ENCODE peak calls at places on chromosomes 13 and 19, in eight cellular contexts. N, Z, S, U, R, F, T and K are unnamed samples.

GRCh38 chr13:40377783-40378182 is 288.7 kb downstream of the FOXO1 start:
- DNase-seq in S (no peak), U (peak; percentile 80), T (no peak), R (no peak), N (no peak), Z (no peak), F (no peak), K (peak; percentile 78)

GRCh38 chr19:30330266-30330665 is 41.9 kb upstream of the ZNF536 start:
- DNase-seq in F (no peak), T (no peak), U (no peak), Z (no peak), R (no peak), S (no peak), N (no peak), K (no peak)

GRCh38 chr13:46229251-46229650 is 17.5 kb downstream of the LRRC63 start:
- DNase-seq in S (peak; percentile 26), R (no peak), Z (no peak), T (no peak), U (no peak), F (no peak), N (no peak), K (no peak)

GRCh38 chr13:47420012-47420411 is 523.2 kb upstream of the HTR2A start:
- DNase-seq in S (peak; percentile 6), F (no peak), T (no peak), Z (no peak), U (no peak), R (no peak), N (no peak), K (peak; percentile 45)

GRCh38 chr13:49308104-49308875 is 60.6 kb downstream of the CDADC1 start:
- DNase-seq in N (peak; percentile 13), U (peak; percentile 81), Z (no peak), S (no peak), T (no peak), R (peak; percentile 61), F (peak; percentile 86), K (peak; percentile 55)

GRCh38 chr13:57633141-57633949 is 1.8 kb downstream of the PCDH17 start:
- DNase-seq in U (peak; percentile 10), R (peak; percentile 80), F (peak; percentile 26), N (peak; percentile 51), T (no peak), Z (no peak), S (no peak), K (peak; percentile 30)

GRCh38 chr19:13748169-13748884 is 16.0 kb upstream of the MRI1 start:
- DNase-seq in S (peak; percentile 25), F (no peak), U (peak; percentile 53), T (no peak), N (peak; percentile 42), R (no peak), Z (no peak), K (peak; percentile 56)

GRCh38 chr13:28478127-28478526 is 16.8 kb downstream of the FLT1 start:
- DNase-seq in R (no peak), Z (no peak), T (no peak), U (no peak), F (no peak), S (no peak), N (no peak), K (peak; percentile 76)

GRCh38 chr13:24670927-24671326 is 9.3 kb upstream of the ATP12A start:
- DNase-seq in N (no peak), F (no peak), T (peak; percentile 20), R (no peak), U (peak; percentile 23), S (peak; percentile 54), Z (peak; percentile 75), K (no peak)

GRCh38 chr19:13839938-13840750 is 36.8 kb upstream of the NANOS3 start:
- DNase-seq in S (peak; percentile 95), T (no peak), N (peak; percentile 47), R (peak; percentile 95), F (peak; percentile 75), U (peak; percentile 40), Z (no peak), K (peak; percentile 41)

GRCh38 chr13:21837841-21838551 is 167.1 kb downstream of the FGF9 start:
- DNase-seq in U (no peak), F (no peak), T (no peak), N (no peak), S (no peak), R (no peak), Z (no peak), K (no peak)

GRCh38 chr19:49911381-49912145 is 14.9 kb upstream of the IL4I1 start:
- DNase-seq in N (peak; percentile 41), S (no peak), T (no peak), R (no peak), U (peak; percentile 16), F (no peak), Z (no peak), K (no peak)

GRCh38 chr19:18633321-18633720 is 3.5 kb upstream of the KLHL26 start:
- DNase-seq in U (no peak), R (no peak), Z (no peak), T (no peak), S (no peak), F (no peak), N (no peak), K (no peak)

GRCh38 chr19:17952041-17952976 is 14.6 kb upstream of the KCNN1 start:
- DNase-seq in U (no peak), F (no peak), R (no peak), S (no peak), T (no peak), N (no peak), Z (no peak), K (no peak)

GRCh38 chr13:84445776-84446175 is 563.5 kb upstream of the SLITRK1 start:
- DNase-seq in N (no peak), Z (no peak), S (no peak), F (no peak), U (peak; percentile 3), R (no peak), T (no peak), K (no peak)

GRCh38 chr13:49690133-49690989 is 925 bp downstream of the EBPL start:
- DNase-seq in Z (no peak), F (peak; percentile 35), U (peak; percentile 71), R (no peak), T (peak; percentile 12), N (peak; percentile 63), S (peak; percentile 67), K (peak; percentile 68)

GRCh38 chr19:1624458-1624857 is 19.2 kb upstream of the UQCR11 start:
- DNase-seq in F (peak; percentile 55), N (peak; percentile 67), U (peak; percentile 45), R (no peak), Z (peak; percentile 43), S (peak; percentile 35), T (peak; percentile 56), K (peak; percentile 43)

GRCh38 chr19:12543855-12544254 is 7.4 kb downstream of the ZNF564 start:
- DNase-seq in Z (no peak), S (no peak), U (peak; percentile 41), N (no peak), F (no peak), R (no peak), T (no peak), K (peak; percentile 37)

GRCh38 chr19:42018503-42019193 is 24.6 kb upstream of the ATP1A3 start:
- DNase-seq in N (no peak), Z (no peak), S (peak; percentile 23), R (no peak), U (peak; percentile 6), F (no peak), T (no peak), K (peak; percentile 25)

GRCh38 chr19:42021185-42021584 is 27.2 kb upstream of the ATP1A3 start:
- DNase-seq in R (no peak), S (no peak), N (no peak), T (no peak), Z (no peak), F (no peak), U (no peak), K (no peak)

GRCh38 chr19:42022616-42023015 is 28.6 kb upstream of the ATP1A3 start:
- DNase-seq in U (no peak), N (no peak), S (no peak), Z (no peak), F (no peak), R (no peak), T (no peak), K (no peak)

DNA sequence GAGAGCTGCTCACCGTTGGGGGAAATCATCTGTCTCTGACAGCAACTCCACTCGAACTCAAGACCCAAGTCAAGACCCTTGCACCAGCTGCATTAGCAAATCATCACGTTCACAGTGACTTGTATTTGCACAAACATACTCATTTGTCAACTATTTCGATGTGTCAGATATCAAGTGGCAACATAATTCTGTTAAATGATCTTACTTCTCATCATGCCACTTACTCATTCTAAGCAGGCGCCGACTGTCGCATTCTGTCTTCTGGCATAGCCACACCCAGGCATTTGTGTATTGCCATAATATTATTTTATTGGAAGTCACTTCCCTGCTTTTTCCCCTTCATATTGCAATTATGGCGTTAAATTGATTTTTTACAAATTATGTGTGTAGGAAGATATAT is 23.0 kb upstream of the ATP1A3 start:
- DNase-seq in S (peak; percentile 54), T (no peak), N (no peak), U (no peak), R (peak; percentile 17), Z (no peak), F (no peak), K (no peak)
- H3K4me1 ChIP-seq in S (peaks cover 14% of the 10 kb centered on the region), T (no peaks in the 10 kb centered on the region), N (no peaks in the 10 kb centered on the region), U (no peaks in the 10 kb centered on the region), R (no peaks in the 10 kb centered on the region), Z (no peaks in the 10 kb centered on the region), F (no peaks in the 10 kb centered on the region), K (no peaks in the 10 kb centered on the region)

DNA sequence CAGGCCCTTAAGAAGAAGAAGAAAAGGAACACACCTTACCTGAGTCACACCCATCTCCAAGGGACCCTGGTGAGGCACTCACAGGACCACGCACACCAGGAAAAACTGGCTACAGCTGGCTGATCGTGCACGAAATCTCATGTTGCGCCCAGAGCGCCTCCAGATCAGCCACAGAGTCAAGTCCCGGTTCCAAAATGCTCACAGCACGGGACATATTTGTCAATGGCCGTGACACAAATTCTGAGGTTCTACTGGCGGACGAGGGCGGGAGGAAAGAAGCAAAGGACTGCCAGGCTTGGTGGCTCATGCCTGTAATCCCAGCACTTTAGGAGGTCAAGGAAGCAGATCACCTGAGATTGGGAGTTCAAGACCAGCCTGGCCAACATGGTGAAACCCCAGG is 21.5 kb downstream of the SH3GL1 start:
- DNase-seq in R (peak; percentile 44), U (no peak), Z (no peak), S (no peak), F (no peak), T (no peak), N (no peak), K (no peak)
- H3K4me1 ChIP-seq in R (peaks cover 74% of the 10 kb centered on the region), U (peaks cover 29% of the 10 kb centered on the region), Z (peaks cover 63% of the 10 kb centered on the region), S (peaks cover 66% of the 10 kb centered on the region), F (peaks cover 90% of the 10 kb centered on the region), T (peaks cover 38% of the 10 kb centered on the region), N (peaks cover 52% of the 10 kb centered on the region), K (peaks cover 31% of the 10 kb centered on the region)

GRCh38 chr19:39132344-39132969 is 6.9 kb downstream of the PAK4 start:
- DNase-seq in S (no peak), N (peak; percentile 24), R (peak; percentile 75), T (no peak), U (no peak), Z (no peak), F (no peak), K (no peak)
- H3K4me1 ChIP-seq in S (peaks cover 4% of the 10 kb centered on the region), N (peaks cover 30% of the 10 kb centered on the region), R (peaks cover 85% of the 10 kb centered on the region), T (no peaks in the 10 kb centered on the region), U (peaks cover 26% of the 10 kb centered on the region), Z (peaks cover 11% of the 10 kb centered on the region), F (peaks cover 92% of the 10 kb centered on the region), K (peaks cover 7% of the 10 kb centered on the region)

DNA sequence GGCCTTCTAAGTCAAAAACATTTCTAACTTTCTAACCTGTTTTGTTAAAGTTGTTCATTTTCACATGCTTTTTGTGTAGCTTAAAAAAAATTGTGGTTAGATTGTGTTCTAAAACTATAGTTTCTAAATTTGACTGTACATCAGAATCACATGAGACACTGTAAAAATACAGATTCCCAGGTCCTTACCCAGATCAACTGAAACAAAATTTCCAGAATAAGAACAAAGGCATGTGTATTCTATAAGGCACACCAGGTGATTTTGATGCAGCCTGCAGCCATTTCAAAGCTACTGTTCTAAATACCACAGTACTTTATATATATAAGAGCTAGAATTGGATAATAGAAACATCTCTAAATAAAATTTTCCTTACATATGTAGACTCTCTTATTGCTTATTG is 29.1 kb downstream of the INTS6 start:
- DNase-seq in S (no peak), F (no peak), U (no peak), R (no peak), N (no peak), T (no peak), Z (no peak), K (no peak)
- H3K4me1 ChIP-seq in S (peaks cover 8% of the 10 kb centered on the region), F (peaks cover 82% of the 10 kb centered on the region), U (no peaks in the 10 kb centered on the region), R (peaks cover 20% of the 10 kb centered on the region), N (peaks cover 4% of the 10 kb centered on the region), T (peaks cover 46% of the 10 kb centered on the region), Z (no peaks in the 10 kb centered on the region), K (no peaks in the 10 kb centered on the region)